ENCODE peak calls at places on chromosomes 6 and 20, in four cellular contexts. C, R, I and P are unnamed samples.

GRCh38 chr6:3079700-3080099 is 11.4 kb downstream of the RIPK1 start:
- DNase-seq in C (no peak), R (no peak), I (no peak), P (no peak)

GRCh38 chr6:155274106-155274505 is 10.3 kb downstream of the CLDN20 start:
- DNase-seq in C (peak), R (no peak), I (no peak), P (no peak)

GRCh38 chr20:43974665-43975064 is 60.0 kb downstream of the TOX2 start:
- DNase-seq in C (no peak), R (no peak), I (no peak), P (no peak)

GRCh38 chr6:167341038-167341613 is 16.2 kb downstream of the TTLL2 start:
- DNase-seq in C (no peak), R (no peak), I (no peak), P (no peak)

GRCh38 chr20:4894981-4895381 is 106.3 kb downstream of the SLC23A2 start:
- DNase-seq in C (no peak), R (no peak), I (peak), P (no peak)

GRCh38 chr6:135233676-135234491 is 52.8 kb downstream of the MYB start:
- DNase-seq in C (no peak), R (no peak), I (no peak), P (no peak)

GRCh38 chr20:916825-917224 is 691 bp upstream of the ANGPT4 start:
- DNase-seq in C (no peak), R (no peak), I (no peak), P (no peak)

GRCh38 chr6:340991-341827 is 48.9 kb downstream of the DUSP22 start:
- DNase-seq in C (no peak), R (no peak), I (no peak), P (no peak)

GRCh38 chr20:58717278-58718091 is 24.9 kb downstream of the NPEPL1 start:
- DNase-seq in C (no peak), R (no peak), I (peak), P (no peak)

GRCh38 chr20:34302312-34302722 is 838 bp downstream of the AHCY start:
- DNase-seq in C (peak), R (no peak), I (no peak), P (no peak)

GRCh38 chr20:16393297-16393696 is 180.0 kb downstream of the KIF16B start:
- DNase-seq in C (no peak), R (no peak), I (no peak), P (no peak)

GRCh38 chr6:134534708-134535149 is 216.8 kb upstream of the SGK1 start:
- DNase-seq in C (peak), R (no peak), I (no peak), P (no peak)

GRCh38 chr6:45460166-45460565 is 82.4 kb upstream of the SUPT3H start:
- DNase-seq in C (no peak), R (no peak), I (no peak), P (no peak)

GRCh38 chr6:81562169-81562568 is 190.3 kb downstream of the TENT5A start:
- DNase-seq in C (peak), R (peak), I (no peak), P (peak)

GRCh38 chr20:41249371-41249770 is 68.2 kb downstream of the ZHX3 start:
- DNase-seq in C (peak), R (no peak), I (no peak), P (peak)

GRCh38 chr6:37516076-37516919 is 16.6 kb upstream of the CCDC167 start:
- DNase-seq in C (no peak), R (no peak), I (no peak), P (no peak)

GRCh38 chr20:2759143-2759542 is 41.3 kb downstream of the CPXM1 start:
- DNase-seq in C (no peak), R (no peak), I (no peak), P (no peak)

GRCh38 chr6:113414511-113414910 is 442.6 kb upstream of the MARCKS start:
- DNase-seq in C (peak), R (peak), I (no peak), P (peak)

GRCh38 chr20:57400262-57400701 is 9.1 kb downstream of the RBM38 start:
- DNase-seq in C (no peak), R (no peak), I (no peak), P (no peak)

GRCh38 chr6:138795809-138796469 is at the start of gene ECT2L:
- DNase-seq in C (peak), R (no peak), I (peak), P (peak)

GRCh38 chr20:57617079-57617795 is 3.0 kb downstream of the ZBP1 start:
- DNase-seq in C (no peak), R (no peak), I (peak), P (no peak)

GRCh38 chr6:4017847-4018193 is 61.1 kb downstream of the FAM217A start:
- DNase-seq in C (peak), R (peak), I (no peak), P (no peak)

GRCh38 chr6:56798163-56798562 is 155.5 kb upstream of the DST start:
- DNase-seq in C (peak), R (no peak), I (no peak), P (peak)

GRCh38 chr6:4346659-4347333 is 211.4 kb upstream of the ECI2 start:
- DNase-seq in C (peak), R (no peak), I (peak), P (no peak)

GRCh38 chr20:4014031-4014474 is 1.3 kb downstream of the RNF24 start:
- DNase-seq in C (peak), R (peak), I (no peak), P (peak)

GRCh38 chr20:34581341-34582189 is 23.0 kb downstream of the MAP1LC3A start:
- DNase-seq in C (peak), R (no peak), I (peak), P (no peak)

GRCh38 chr6:35561113-35561512 is 48.4 kb upstream of the TULP1 start:
- DNase-seq in C (no peak), R (no peak), I (no peak), P (no peak)

GRCh38 chr6:12516070-12516469 is 200.5 kb upstream of the PHACTR1 start:
- DNase-seq in C (peak), R (no peak), I (no peak), P (no peak)

GRCh38 chr20:45814314-45814713 is 1.9 kb downstream of the UBE2C start:
- DNase-seq in C (no peak), R (no peak), I (no peak), P (no peak)

GRCh38 chr6:107806675-107807074 is 17.4 kb downstream of the SCML4 start:
- DNase-seq in C (no peak), R (no peak), I (peak), P (no peak)
- TF ChIP-seq CTCF in C (no peak), R (no peak), I (no peak), P (no peak)

GRCh38 chr20:62407221-62407992 is at the start of gene CABLES2:
- DNase-seq in C (peak), R (peak), I (peak), P (peak)
- TF ChIP-seq CTCF in C (no peak), R (no peak), I (no peak), P (no peak)

GRCh38 chr6:44152533-44152932 is 6.1 kb upstream of the CAPN11 start:
- DNase-seq in C (no peak), R (no peak), I (no peak), P (no peak)

GRCh38 chr6:44154067-44154466 is 4.6 kb upstream of the CAPN11 start:
- DNase-seq in C (no peak), R (no peak), I (no peak), P (no peak)

GRCh38 chr6:44150317-44150917 is 8.2 kb upstream of the CAPN11 start:
- DNase-seq in C (no peak), R (no peak), I (no peak), P (no peak)

GRCh38 chr6:44151348-44152108 is 7.1 kb upstream of the CAPN11 start:
- DNase-seq in C (peak), R (peak), I (peak), P (no peak)

DNA sequence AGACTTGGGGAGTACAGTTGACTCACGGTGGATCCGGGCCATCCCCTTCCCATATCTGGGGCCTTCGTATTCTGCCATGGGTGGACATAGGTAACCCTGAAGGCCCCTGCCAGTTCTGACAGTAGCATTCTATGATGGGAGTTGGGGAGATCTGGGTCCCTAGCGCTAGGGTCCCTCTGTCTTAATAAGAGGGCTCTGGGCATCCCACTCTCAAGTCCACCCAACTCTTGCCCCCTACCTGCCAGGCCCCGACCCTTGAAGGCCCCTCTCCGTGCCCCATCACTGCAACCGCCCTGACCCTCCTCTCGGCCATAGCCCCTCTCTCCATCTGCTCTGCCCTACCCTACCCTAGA is 6.5 kb upstream of the CAPN11 start:
- DNase-seq in C (no peak), R (no peak), I (no peak), P (no peak)
- TF ChIP-seq CTCF in C (no peak), R (peak), I (peak), P (no peak)

DNA sequence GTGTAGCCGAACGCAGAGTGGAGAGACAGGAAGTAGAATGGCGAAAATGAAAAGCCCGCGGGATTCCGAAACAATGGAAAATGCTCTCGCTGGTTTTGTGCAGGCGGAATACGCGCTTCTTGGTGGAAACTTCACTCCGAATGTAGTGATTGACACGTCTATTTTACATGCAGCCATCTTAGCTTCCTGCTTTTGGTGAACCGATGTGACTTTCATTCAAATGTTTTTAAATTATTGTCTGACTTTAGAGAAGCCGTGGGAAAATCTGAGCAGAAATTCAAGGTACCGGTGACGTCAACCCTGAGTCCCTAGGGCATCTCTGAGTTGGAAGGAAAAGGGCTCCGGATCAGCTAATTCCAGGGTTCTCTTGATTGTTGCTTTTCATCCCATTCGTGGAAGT is 11.4 kb downstream of the GPX5 start:
- DNase-seq in C (peak), R (no peak), I (no peak), P (no peak)
- TF ChIP-seq CTCF in C (no peak), R (no peak), I (no peak), P (no peak)

GRCh38 chr20:47689726-47690125 is 95.6 kb downstream of the SULF2 start:
- DNase-seq in C (no peak), R (no peak), I (no peak), P (no peak)
- TF ChIP-seq CTCF in C (no peak), R (no peak), I (no peak), P (no peak)

DNA sequence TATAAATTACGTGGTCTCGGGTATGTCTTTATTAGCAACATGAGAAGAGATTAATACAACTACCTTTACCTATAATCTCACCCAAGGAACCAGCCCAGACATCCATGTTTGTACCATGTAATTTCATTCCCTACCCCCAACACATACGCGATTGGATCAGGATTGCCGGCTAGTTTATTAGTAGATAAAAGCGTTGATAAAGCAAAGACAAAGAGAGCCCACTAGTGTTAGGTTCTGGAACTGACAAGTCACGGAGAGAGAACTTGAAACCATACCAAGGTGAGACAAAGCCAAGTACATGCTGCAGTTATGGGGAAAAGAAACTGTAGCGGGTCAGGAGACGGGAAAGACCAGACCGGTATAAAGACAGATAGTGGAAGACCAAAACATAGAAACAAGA is 37.4 kb upstream of the FAM135A start:
- DNase-seq in C (peak), R (peak), I (no peak), P (no peak)
- TF ChIP-seq CTCF in C (peak), R (peak), I (peak), P (peak)

GRCh38 chr20:24899153-24899552 is 49.9 kb upstream of the CST7 start:
- DNase-seq in C (no peak), R (no peak), I (no peak), P (no peak)

GRCh38 chr20:24894967-24895366 is 54.1 kb upstream of the CST7 start:
- DNase-seq in C (no peak), R (no peak), I (no peak), P (no peak)

GRCh38 chr20:24897974-24898373 is 51.1 kb upstream of the CST7 start:
- DNase-seq in C (no peak), R (no peak), I (no peak), P (no peak)

GRCh38 chr20:24895898-24896658 is 53.0 kb upstream of the CST7 start:
- DNase-seq in C (no peak), R (no peak), I (peak), P (no peak)

DNA sequence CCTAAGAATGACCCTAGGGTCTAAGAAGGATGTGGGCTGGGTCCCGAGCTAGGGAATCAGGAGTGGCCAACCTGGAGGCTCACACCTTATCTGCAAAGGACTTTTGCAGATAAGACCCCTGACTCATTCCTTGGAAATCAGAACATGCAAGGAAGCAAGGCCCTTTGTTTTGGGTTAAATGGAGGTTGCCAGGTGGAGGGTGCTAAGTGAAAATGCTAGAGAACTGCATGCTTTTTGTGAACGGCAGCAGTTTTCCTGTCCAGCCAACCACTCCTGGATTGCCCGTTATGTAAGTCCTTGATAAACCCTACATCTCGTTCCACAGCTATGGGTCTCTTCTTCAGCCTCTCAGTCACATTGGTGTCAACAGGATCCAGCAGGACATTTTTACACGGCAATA is 52.1 kb upstream of the CST7 start:
- DNase-seq in C (no peak), R (no peak), I (no peak), P (no peak)
- TF ChIP-seq CTCF in C (no peak), R (no peak), I (no peak), P (no peak)